ENCODE peak calls at places on chromosomes 3 and 15, in ten cellular contexts. One of them, this sample, is unnamed.

GRCh38 chr3:72288955-72289707 is 504.2 kb upstream of the PROK2 start:
- DNase-seq in heart left ventricle: no peak
- DNase-seq in HCT116: no peak
- DNase-seq in cardiac muscle cell: peak
- DNase-seq in suprapubic skin: no peak
- DNase-seq in fibroblast of the aortic adventitia: no peak
- DNase-seq in lower lobe of right lung: peak
- DNase-seq in cardiac fibroblast: peak
- DNase-seq in GM06990: peak
- DNase-seq in AG04450: peak
- DNase-seq in this sample: peak

GRCh38 chr3:63847718-63848450 is 15.7 kb downstream of the THOC7 start:
- DNase-seq in heart left ventricle: no peak
- DNase-seq in HCT116: no peak
- DNase-seq in cardiac muscle cell: no peak
- DNase-seq in suprapubic skin: no peak
- DNase-seq in fibroblast of the aortic adventitia: no peak
- DNase-seq in lower lobe of right lung: no peak
- DNase-seq in cardiac fibroblast: no peak
- DNase-seq in GM06990: no peak
- DNase-seq in AG04450: no peak
- DNase-seq in this sample: no peak

GRCh38 chr3:40086890-40087884 is 222.3 kb upstream of the EIF1B start:
- DNase-seq in heart left ventricle: no peak
- DNase-seq in HCT116: no peak
- DNase-seq in cardiac muscle cell: no peak
- DNase-seq in suprapubic skin: no peak
- DNase-seq in fibroblast of the aortic adventitia: peak
- DNase-seq in lower lobe of right lung: no peak
- DNase-seq in cardiac fibroblast: no peak
- DNase-seq in GM06990: no peak
- DNase-seq in AG04450: no peak
- DNase-seq in this sample: no peak

GRCh38 chr15:56208641-56209155 is 35.0 kb downstream of the RFX7 start:
- DNase-seq in heart left ventricle: no peak
- DNase-seq in HCT116: no peak
- DNase-seq in cardiac muscle cell: no peak
- DNase-seq in suprapubic skin: no peak
- DNase-seq in fibroblast of the aortic adventitia: no peak
- DNase-seq in lower lobe of right lung: no peak
- DNase-seq in cardiac fibroblast: peak
- DNase-seq in GM06990: no peak
- DNase-seq in AG04450: no peak
- DNase-seq in this sample: no peak

GRCh38 chr3:38460377-38461085 is 6.8 kb downstream of the ACVR2B start:
- DNase-seq in heart left ventricle: no peak
- DNase-seq in HCT116: no peak
- DNase-seq in cardiac muscle cell: peak
- DNase-seq in suprapubic skin: no peak
- DNase-seq in fibroblast of the aortic adventitia: no peak
- DNase-seq in lower lobe of right lung: no peak
- DNase-seq in cardiac fibroblast: no peak
- DNase-seq in GM06990: no peak
- DNase-seq in AG04450: no peak
- DNase-seq in this sample: no peak

GRCh38 chr15:25437751-25438600 is 848 bp downstream of the UBE3A start:
- DNase-seq in heart left ventricle: peak
- DNase-seq in HCT116: peak
- DNase-seq in cardiac muscle cell: peak
- DNase-seq in suprapubic skin: no peak
- DNase-seq in fibroblast of the aortic adventitia: peak
- DNase-seq in lower lobe of right lung: peak
- DNase-seq in cardiac fibroblast: peak
- DNase-seq in GM06990: peak
- DNase-seq in AG04450: no peak
- DNase-seq in this sample: no peak

GRCh38 chr3:30035935-30036567 is 570.4 kb upstream of the TGFBR2 start:
- DNase-seq in heart left ventricle: no peak
- DNase-seq in HCT116: no peak
- DNase-seq in cardiac muscle cell: no peak
- DNase-seq in suprapubic skin: no peak
- DNase-seq in fibroblast of the aortic adventitia: no peak
- DNase-seq in lower lobe of right lung: no peak
- DNase-seq in cardiac fibroblast: no peak
- DNase-seq in GM06990: no peak
- DNase-seq in AG04450: no peak
- DNase-seq in this sample: no peak

GRCh38 chr3:24470277-24470676 is 24.4 kb downstream of the THRB start:
- DNase-seq in heart left ventricle: no peak
- DNase-seq in HCT116: no peak
- DNase-seq in cardiac muscle cell: no peak
- DNase-seq in suprapubic skin: no peak
- DNase-seq in fibroblast of the aortic adventitia: no peak
- DNase-seq in lower lobe of right lung: no peak
- DNase-seq in cardiac fibroblast: no peak
- DNase-seq in GM06990: no peak
- DNase-seq in AG04450: no peak
- DNase-seq in this sample: no peak

GRCh38 chr15:73965094-73965729 is 26.9 kb downstream of the STOML1 start:
- DNase-seq in heart left ventricle: no peak
- DNase-seq in HCT116: no peak
- DNase-seq in cardiac muscle cell: peak
- DNase-seq in suprapubic skin: no peak
- DNase-seq in fibroblast of the aortic adventitia: no peak
- DNase-seq in lower lobe of right lung: no peak
- DNase-seq in cardiac fibroblast: no peak
- DNase-seq in GM06990: peak
- DNase-seq in AG04450: no peak
- DNase-seq in this sample: no peak

GRCh38 chr3:100175637-100176250 is 61.4 kb upstream of the FILIP1L start:
- DNase-seq in heart left ventricle: no peak
- DNase-seq in HCT116: no peak
- DNase-seq in cardiac muscle cell: no peak
- DNase-seq in suprapubic skin: no peak
- DNase-seq in fibroblast of the aortic adventitia: no peak
- DNase-seq in lower lobe of right lung: no peak
- DNase-seq in cardiac fibroblast: no peak
- DNase-seq in GM06990: no peak
- DNase-seq in AG04450: no peak
- DNase-seq in this sample: no peak

GRCh38 chr3:142602630-142603339 is 6.6 kb downstream of the PLS1 start:
- DNase-seq in heart left ventricle: no peak
- DNase-seq in HCT116: no peak
- DNase-seq in cardiac muscle cell: no peak
- DNase-seq in suprapubic skin: no peak
- DNase-seq in fibroblast of the aortic adventitia: no peak
- DNase-seq in lower lobe of right lung: no peak
- DNase-seq in cardiac fibroblast: no peak
- DNase-seq in GM06990: no peak
- DNase-seq in AG04450: no peak
- DNase-seq in this sample: no peak

GRCh38 chr15:59347915-59348314 is 24.8 kb downstream of the MYO1E start:
- DNase-seq in heart left ventricle: no peak
- DNase-seq in HCT116: no peak
- DNase-seq in cardiac muscle cell: no peak
- DNase-seq in suprapubic skin: no peak
- DNase-seq in fibroblast of the aortic adventitia: no peak
- DNase-seq in lower lobe of right lung: no peak
- DNase-seq in cardiac fibroblast: no peak
- DNase-seq in GM06990: no peak
- DNase-seq in AG04450: no peak
- DNase-seq in this sample: no peak

GRCh38 chr3:28334552-28334951 is 14.0 kb upstream of the ZCWPW2 start:
- DNase-seq in heart left ventricle: no peak
- DNase-seq in HCT116: no peak
- DNase-seq in cardiac muscle cell: no peak
- DNase-seq in suprapubic skin: no peak
- DNase-seq in fibroblast of the aortic adventitia: peak
- DNase-seq in lower lobe of right lung: no peak
- DNase-seq in cardiac fibroblast: peak
- DNase-seq in GM06990: no peak
- DNase-seq in AG04450: no peak
- DNase-seq in this sample: no peak
- TF ChIP-seq CTCF in heart left ventricle: peak
- TF ChIP-seq CTCF in HCT116: peak
- TF ChIP-seq CTCF in cardiac muscle cell: peak
- TF ChIP-seq CTCF in suprapubic skin: no peak
- TF ChIP-seq CTCF in fibroblast of the aortic adventitia: peak
- TF ChIP-seq CTCF in lower lobe of right lung: no peak
- TF ChIP-seq CTCF in cardiac fibroblast: no peak
- TF ChIP-seq CTCF in GM06990: no peak
- TF ChIP-seq CTCF in AG04450: peak
- TF ChIP-seq CTCF in this sample: no peak

GRCh38 chr3:58417075-58417474 is 16.6 kb downstream of the PDHB start:
- DNase-seq in heart left ventricle: no peak
- DNase-seq in HCT116: no peak
- DNase-seq in cardiac muscle cell: no peak
- DNase-seq in suprapubic skin: no peak
- DNase-seq in fibroblast of the aortic adventitia: no peak
- DNase-seq in lower lobe of right lung: no peak
- DNase-seq in cardiac fibroblast: no peak
- DNase-seq in GM06990: no peak
- DNase-seq in AG04450: no peak
- DNase-seq in this sample: no peak
- H3K4me3 ChIP-seq in heart left ventricle: no peak
- H3K4me3 ChIP-seq in HCT116: no peak
- H3K4me3 ChIP-seq in cardiac muscle cell: no peak
- H3K4me3 ChIP-seq in suprapubic skin: no peak
- H3K4me3 ChIP-seq in fibroblast of the aortic adventitia: no peak
- H3K4me3 ChIP-seq in lower lobe of right lung: no peak
- H3K4me3 ChIP-seq in cardiac fibroblast: no peak
- H3K4me3 ChIP-seq in GM06990: no peak
- H3K4me3 ChIP-seq in AG04450: no peak
- H3K4me3 ChIP-seq in this sample: no peak

GRCh38 chr3:32681811-32682210 is 3.2 kb upstream of the CNOT10 start:
- DNase-seq in heart left ventricle: no peak
- DNase-seq in HCT116: no peak
- DNase-seq in cardiac muscle cell: no peak
- DNase-seq in suprapubic skin: no peak
- DNase-seq in fibroblast of the aortic adventitia: no peak
- DNase-seq in lower lobe of right lung: no peak
- DNase-seq in cardiac fibroblast: no peak
- DNase-seq in GM06990: no peak
- DNase-seq in AG04450: no peak
- DNase-seq in this sample: no peak

GRCh38 chr3:32685604-32686185 is 707 bp downstream of the CNOT10 start:
- DNase-seq in heart left ventricle: no peak
- DNase-seq in HCT116: no peak
- DNase-seq in cardiac muscle cell: no peak
- DNase-seq in suprapubic skin: peak
- DNase-seq in fibroblast of the aortic adventitia: peak
- DNase-seq in lower lobe of right lung: no peak
- DNase-seq in cardiac fibroblast: peak
- DNase-seq in GM06990: no peak
- DNase-seq in AG04450: no peak
- DNase-seq in this sample: no peak

GRCh38 chr3:32684029-32684799 is 774 bp upstream of the CNOT10 start:
- DNase-seq in heart left ventricle: no peak
- DNase-seq in HCT116: no peak
- DNase-seq in cardiac muscle cell: no peak
- DNase-seq in suprapubic skin: no peak
- DNase-seq in fibroblast of the aortic adventitia: no peak
- DNase-seq in lower lobe of right lung: no peak
- DNase-seq in cardiac fibroblast: no peak
- DNase-seq in GM06990: no peak
- DNase-seq in AG04450: no peak
- DNase-seq in this sample: no peak

GRCh38 chr3:32686713-32687112 is 1.7 kb downstream of the CNOT10 start:
- DNase-seq in heart left ventricle: no peak
- DNase-seq in HCT116: no peak
- DNase-seq in cardiac muscle cell: no peak
- DNase-seq in suprapubic skin: no peak
- DNase-seq in fibroblast of the aortic adventitia: no peak
- DNase-seq in lower lobe of right lung: no peak
- DNase-seq in cardiac fibroblast: no peak
- DNase-seq in GM06990: no peak
- DNase-seq in AG04450: no peak
- DNase-seq in this sample: no peak

DNA sequence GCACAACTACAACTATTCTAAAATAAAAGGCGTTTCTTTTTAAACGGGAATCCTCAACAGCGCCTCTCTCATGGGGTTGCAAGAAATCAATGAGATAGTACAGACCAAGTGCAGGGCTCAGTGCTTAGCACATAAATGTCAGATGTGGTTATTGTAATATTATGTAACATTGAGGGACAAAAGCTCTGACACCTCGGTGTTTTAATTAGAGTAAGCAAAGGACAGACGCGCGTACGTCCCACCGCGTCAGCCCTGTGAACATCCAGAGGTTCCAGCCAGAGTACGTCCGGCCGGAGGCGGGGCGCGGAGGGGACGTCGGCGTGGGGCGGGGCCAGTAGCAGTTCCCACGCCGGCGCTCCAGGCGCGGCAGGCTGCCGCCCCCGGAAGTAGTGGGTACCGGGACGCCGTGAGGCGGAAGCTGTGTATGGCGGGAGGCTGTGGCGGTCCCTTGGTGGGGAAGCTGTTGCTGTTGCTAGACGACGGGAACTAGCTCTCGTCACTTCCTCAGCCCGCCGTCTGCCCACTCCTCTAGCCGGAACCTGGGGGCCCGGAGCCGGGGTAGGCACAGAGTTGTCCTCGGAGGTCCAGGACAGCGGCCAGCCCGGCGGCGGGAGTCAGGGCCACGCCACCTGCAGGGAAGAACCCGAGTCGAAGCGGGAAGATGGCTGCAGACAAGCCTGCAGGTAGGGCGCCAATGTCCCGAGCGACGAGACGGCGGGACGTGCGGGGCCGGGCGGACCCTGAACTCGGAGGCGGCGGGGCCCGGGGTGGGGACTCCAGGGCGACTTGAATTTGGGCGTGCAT is at the start of gene CNOT10:
- DNase-seq in heart left ventricle: peak
- DNase-seq in HCT116: peak
- DNase-seq in cardiac muscle cell: peak
- DNase-seq in suprapubic skin: peak
- DNase-seq in fibroblast of the aortic adventitia: peak
- DNase-seq in lower lobe of right lung: peak
- DNase-seq in cardiac fibroblast: peak
- DNase-seq in GM06990: peak
- DNase-seq in AG04450: peak
- DNase-seq in this sample: peak
- TF ChIP-seq CTCF in heart left ventricle: no peak
- TF ChIP-seq CTCF in HCT116: no peak
- TF ChIP-seq CTCF in cardiac muscle cell: peak
- TF ChIP-seq CTCF in suprapubic skin: peak
- TF ChIP-seq CTCF in fibroblast of the aortic adventitia: no peak
- TF ChIP-seq CTCF in lower lobe of right lung: peak
- TF ChIP-seq CTCF in cardiac fibroblast: no peak
- TF ChIP-seq CTCF in GM06990: no peak
- TF ChIP-seq CTCF in AG04450: peak
- TF ChIP-seq CTCF in this sample: peak

DNA sequence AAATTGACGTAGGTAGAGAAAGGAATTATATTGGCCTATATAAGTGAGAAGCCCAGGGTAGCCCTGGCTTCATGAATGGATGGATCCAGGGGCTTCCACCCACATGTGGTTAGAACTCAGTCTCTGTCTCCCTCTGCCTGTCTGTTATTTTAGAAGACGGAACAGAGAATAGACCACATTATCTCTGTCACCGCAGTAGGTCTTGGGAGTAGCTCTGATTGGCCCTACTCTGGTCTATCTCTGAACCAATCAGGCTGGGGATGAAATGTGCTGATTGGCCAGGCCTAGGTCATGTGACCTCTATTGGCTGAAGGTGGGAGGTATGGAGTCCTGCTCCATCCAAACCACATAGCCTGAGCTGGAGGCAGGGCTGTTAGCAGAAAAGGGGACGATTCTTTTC is 143.0 kb upstream of the PRR23C start:
- DNase-seq in heart left ventricle: no peak
- DNase-seq in HCT116: no peak
- DNase-seq in cardiac muscle cell: no peak
- DNase-seq in suprapubic skin: no peak
- DNase-seq in fibroblast of the aortic adventitia: no peak
- DNase-seq in lower lobe of right lung: no peak
- DNase-seq in cardiac fibroblast: no peak
- DNase-seq in GM06990: no peak
- DNase-seq in AG04450: no peak
- DNase-seq in this sample: no peak
- H3K4me3 ChIP-seq in heart left ventricle: no peak
- H3K4me3 ChIP-seq in HCT116: no peak
- H3K4me3 ChIP-seq in cardiac muscle cell: no peak
- H3K4me3 ChIP-seq in suprapubic skin: no peak
- H3K4me3 ChIP-seq in fibroblast of the aortic adventitia: no peak
- H3K4me3 ChIP-seq in lower lobe of right lung: no peak
- H3K4me3 ChIP-seq in cardiac fibroblast: no peak
- H3K4me3 ChIP-seq in GM06990: no peak
- H3K4me3 ChIP-seq in AG04450: no peak
- H3K4me3 ChIP-seq in this sample: no peak

This sample was measured in AG04449.